ENCODE peak calls at places on chromosomes 13 and 19, in six cellular contexts. T is H1, V is neuronal stem cell, R is mesenchymal stem cell, E is IMR-90, C is trophoblast cell. N is an unnamed sample.

GRCh38 chr13:40130871-40131636 is 475.6 kb downstream of the COG6 start:
- DNase-seq in T (no peak), V (no peak), R (peak), E (no peak), C (peak), N (no peak)

GRCh38 chr19:16626796-16627193 is 1.2 kb downstream of the MED26 start:
- DNase-seq in T (no peak), V (no peak), R (no peak), E (no peak), C (no peak), N (no peak)

GRCh38 chr19:16301999-16302694 is 22.5 kb upstream of the KLF2 start:
- DNase-seq in T (no peak), V (no peak), R (no peak), E (peak), C (no peak), N (no peak)

GRCh38 chr19:3250675-3251074 is 26.2 kb downstream of the CELF5 start:
- DNase-seq in T (no peak), V (no peak), R (no peak), E (no peak), C (peak), N (no peak)

GRCh38 chr19:19860756-19861390 is 4.8 kb upstream of the ZNF253 start:
- DNase-seq in T (peak), V (peak), R (no peak), E (no peak), C (peak), N (peak)

GRCh38 chr19:56660381-56661105 is 11.0 kb downstream of the ZNF835 start:
- DNase-seq in T (no peak), V (no peak), R (no peak), E (no peak), C (peak), N (no peak)

GRCh38 chr19:2239771-2240770 is 3.4 kb downstream of the SF3A2 start:
- DNase-seq in T (no peak), V (peak), R (no peak), E (peak), C (no peak), N (no peak)

GRCh38 chr13:77262198-77262597 is 64.7 kb downstream of the MYCBP2 start:
- DNase-seq in T (no peak), V (no peak), R (no peak), E (no peak), C (no peak), N (no peak)

GRCh38 chr13:61880576-61881283 is 465.1 kb upstream of the PCDH20 start:
- DNase-seq in T (peak), V (no peak), R (peak), E (peak), C (peak), N (peak)

GRCh38 chr13:30235206-30235605 is 72.1 kb downstream of the KATNAL1 start:
- DNase-seq in T (no peak), V (no peak), R (no peak), E (no peak), C (no peak), N (no peak)

GRCh38 chr13:38783992-38784875 is 97.4 kb downstream of the FREM2 start:
- DNase-seq in T (no peak), V (no peak), R (no peak), E (no peak), C (no peak), N (no peak)

GRCh38 chr13:94706101-94706853 is 6.1 kb downstream of the SOX21 start:
- DNase-seq in T (no peak), V (no peak), R (no peak), E (no peak), C (no peak), N (no peak)

GRCh38 chr19:38735257-38735686 is 9.0 kb downstream of the CAPN12 start:
- DNase-seq in T (no peak), V (no peak), R (no peak), E (no peak), C (peak), N (peak)

GRCh38 chr13:112635323-112635722 is 47.4 kb upstream of the TUBGCP3 start:
- DNase-seq in T (no peak), V (no peak), R (no peak), E (no peak), C (no peak), N (no peak)

GRCh38 chr13:110236831-110237261 is 70.1 kb downstream of the COL4A1 start:
- DNase-seq in T (no peak), V (no peak), R (no peak), E (no peak), C (no peak), N (no peak)

GRCh38 chr19:48095637-48096175 is 14.9 kb downstream of the PLA2G4C start:
- DNase-seq in T (no peak), V (no peak), R (no peak), E (peak), C (no peak), N (no peak)

GRCh38 chr13:42821437-42821836 is 40.1 kb downstream of the FAM216B start:
- DNase-seq in T (no peak), V (no peak), R (peak), E (peak), C (no peak), N (no peak)

DNA sequence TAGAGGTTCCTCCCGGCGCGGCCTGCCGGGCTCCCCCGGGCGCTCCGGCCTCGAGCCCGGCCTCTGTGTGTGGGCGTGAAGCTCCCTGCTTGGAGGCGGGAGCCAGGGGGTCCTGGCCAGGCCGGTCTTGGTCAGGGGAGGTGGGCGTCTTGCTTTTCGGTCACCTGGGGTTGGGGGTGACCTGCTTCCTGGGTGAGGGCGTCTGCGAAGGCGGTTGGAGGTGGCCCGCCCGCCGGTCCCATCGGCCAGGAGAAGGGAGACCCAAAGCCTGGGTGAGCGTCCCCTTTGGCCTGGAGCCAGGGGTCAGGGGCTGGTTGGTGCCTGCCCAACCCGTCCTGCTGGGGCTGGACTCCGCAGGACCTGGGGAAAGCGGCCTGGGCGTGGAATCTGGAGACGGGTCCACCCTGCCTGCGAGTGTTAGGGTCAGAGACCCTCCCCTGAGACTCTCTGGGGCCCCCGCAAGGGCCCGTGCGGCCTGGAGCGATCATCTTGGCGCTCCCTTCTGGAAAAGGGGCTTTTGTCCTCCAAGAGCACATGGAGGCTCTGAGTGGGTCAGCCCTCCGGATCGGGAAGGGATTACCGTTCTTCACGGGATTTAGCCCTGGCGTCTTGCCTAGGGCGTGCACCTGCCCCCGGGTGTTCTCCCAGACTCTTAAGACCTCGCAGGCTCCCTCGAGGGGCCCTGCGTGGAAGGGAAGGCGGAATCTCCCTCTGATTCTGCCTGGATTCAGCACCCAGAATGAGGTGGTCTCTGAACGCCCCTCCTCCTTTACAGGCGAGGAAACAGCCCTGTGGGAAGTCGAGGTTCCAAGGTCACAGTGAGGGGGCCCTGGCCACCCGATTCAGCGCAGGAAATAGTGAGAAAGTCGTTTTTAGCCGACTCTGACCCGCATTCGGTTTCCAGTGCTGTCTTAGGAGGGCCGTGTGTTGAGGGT is 762 bp downstream of the BSG start:
- DNase-seq in T (no peak), V (no peak), R (peak), E (peak), C (peak), N (peak)
- H2AK5ac ChIP-seq in T (no peak), V (peak), R (peak), E (peak), C (peak), N (no peak)

GRCh38 chr13:98123176-98123575 is 19.7 kb upstream of the FARP1 start:
- DNase-seq in T (no peak), V (no peak), R (no peak), E (no peak), C (no peak), N (no peak)
- H4K8ac ChIP-seq in T (no peak), V (no peak), R (no peak), E (no peak), C (no peak), N (no peak)

DNA sequence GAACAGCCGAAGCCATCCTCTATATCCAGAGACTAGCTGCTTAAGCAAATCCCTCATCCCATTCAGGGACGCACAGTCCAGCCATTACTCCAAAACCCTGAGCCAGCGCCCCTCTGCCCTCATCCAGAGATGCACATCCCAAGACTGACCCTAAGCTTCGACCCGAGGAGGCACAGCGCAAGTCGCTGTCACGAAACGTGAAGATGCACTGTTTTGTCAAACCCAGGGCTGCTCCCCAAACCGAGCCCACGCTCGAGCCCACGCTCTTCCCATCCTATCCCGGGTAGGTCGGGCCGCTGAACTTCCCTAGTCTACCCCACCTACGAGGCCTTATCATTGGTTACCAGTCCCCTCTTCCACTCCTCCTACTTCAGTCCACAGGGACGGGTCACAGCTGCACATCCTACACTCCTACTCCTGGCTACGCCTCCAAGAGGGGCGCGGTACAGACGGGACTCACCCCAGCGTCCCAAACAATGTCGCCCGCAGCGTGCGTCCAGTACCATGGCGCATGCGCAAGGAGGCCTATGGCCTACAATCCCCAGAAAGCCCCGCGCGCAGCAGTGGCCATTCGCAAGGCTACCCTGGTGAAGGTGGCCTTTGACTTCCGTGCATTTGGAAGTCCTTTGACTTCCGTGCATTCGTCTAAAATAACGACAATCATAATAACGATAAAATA is at the start of gene ZNF285:
- DNase-seq in T (peak), V (peak), R (peak), E (peak), C (peak), N (peak)
- H4K91ac ChIP-seq in T (no peak), V (no peak), R (no peak), E (peak), C (no peak), N (no peak)

DNA sequence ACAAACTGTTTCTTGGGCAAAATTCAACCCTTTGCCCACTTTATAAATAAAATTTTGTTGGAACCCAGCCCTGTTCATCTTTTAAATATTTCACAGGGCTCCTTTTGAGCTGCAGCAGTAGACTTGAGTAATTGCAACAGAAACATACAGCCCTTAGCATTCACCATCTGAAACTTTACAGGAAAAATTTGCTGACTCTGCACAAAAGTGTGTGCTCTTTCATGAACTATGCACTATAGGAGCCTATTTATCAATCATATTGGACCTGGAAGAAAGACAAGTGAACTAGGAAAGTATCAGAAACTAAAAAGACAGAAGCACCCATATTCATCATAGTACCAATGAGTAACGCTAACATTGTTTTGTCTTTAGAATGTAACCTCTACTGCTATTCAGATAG is 406.9 kb upstream of the SLC10A2 start:
- DNase-seq in T (no peak), V (no peak), R (no peak), E (no peak), C (peak), N (no peak)
- H2AK5ac ChIP-seq in T (no peak), V (no peak), R (no peak), E (no peak), C (no peak), N (no peak)

N was measured in H9.